ENCODE peak calls at places on chromosomes 5 and 9, in seven cellular contexts. O, I, C, X, F, U and W are unnamed samples.

GRCh38 chr5:110258460-110258859 is 468.0 kb downstream of the TMEM232 start:
- DNase-seq in U (no peak), I (peak), F (peak), C (no peak), O (no peak), X (no peak), W (no peak)

GRCh38 chr9:114733814-114734213 is 51.8 kb upstream of the TEX48 start:
- DNase-seq in F (no peak), C (no peak), U (no peak), O (no peak), X (no peak), I (no peak), W (no peak)

GRCh38 chr5:177113566-177114424 is 19.8 kb upstream of the NSD1 start:
- DNase-seq in U (peak), X (peak), O (peak), I (peak), F (no peak), C (peak), W (peak)

GRCh38 chr5:81785311-81785710 is 34.4 kb upstream of the SSBP2 start:
- DNase-seq in O (no peak), F (no peak), U (no peak), C (no peak), I (no peak), X (no peak), W (no peak)

GRCh38 chr9:104494808-104495207 is 9.3 kb upstream of the OR13F1 start:
- DNase-seq in U (no peak), O (no peak), C (no peak), I (no peak), F (no peak), X (no peak), W (no peak)

GRCh38 chr9:88396836-88397577 is 8.8 kb downstream of the SPIN1 start:
- DNase-seq in U (no peak), I (no peak), X (peak), O (no peak), F (no peak), C (no peak), W (no peak)

GRCh38 chr5:155098433-155098832 is 84.9 kb downstream of the KIF4B start:
- DNase-seq in O (no peak), I (no peak), U (no peak), C (no peak), F (no peak), X (no peak), W (no peak)

GRCh38 chr9:72592501-72593403 is 71.3 kb downstream of the TMC1 start:
- DNase-seq in C (peak), X (peak), I (peak), U (no peak), O (peak), F (no peak), W (peak)

GRCh38 chr9:137163101-137163661 is 6.7 kb downstream of the LRRC26 start:
- DNase-seq in X (peak), I (no peak), F (no peak), C (no peak), O (no peak), U (no peak), W (no peak)

GRCh38 chr9:137161558-137162483 is 8.0 kb downstream of the LRRC26 start:
- DNase-seq in U (no peak), C (no peak), I (no peak), O (no peak), F (no peak), X (peak), W (no peak)

GRCh38 chr9:137163805-137164204 is 6.0 kb downstream of the LRRC26 start:
- DNase-seq in U (no peak), X (no peak), C (no peak), F (no peak), I (no peak), O (no peak), W (no peak)

GRCh38 chr9:137160716-137161557 is 8.9 kb downstream of the LRRC26 start:
- DNase-seq in I (no peak), O (no peak), F (no peak), X (peak), C (no peak), U (no peak), W (no peak)

GRCh38 chr9:137162505-137163100 is 7.2 kb downstream of the LRRC26 start:
- DNase-seq in I (no peak), F (no peak), X (peak), U (no peak), C (no peak), O (no peak), W (no peak)
- TF ChIP-seq CTCF in I (no peak), F (no peak), X (peak), U (no peak), C (no peak), O (no peak), W (no peak)

DNA sequence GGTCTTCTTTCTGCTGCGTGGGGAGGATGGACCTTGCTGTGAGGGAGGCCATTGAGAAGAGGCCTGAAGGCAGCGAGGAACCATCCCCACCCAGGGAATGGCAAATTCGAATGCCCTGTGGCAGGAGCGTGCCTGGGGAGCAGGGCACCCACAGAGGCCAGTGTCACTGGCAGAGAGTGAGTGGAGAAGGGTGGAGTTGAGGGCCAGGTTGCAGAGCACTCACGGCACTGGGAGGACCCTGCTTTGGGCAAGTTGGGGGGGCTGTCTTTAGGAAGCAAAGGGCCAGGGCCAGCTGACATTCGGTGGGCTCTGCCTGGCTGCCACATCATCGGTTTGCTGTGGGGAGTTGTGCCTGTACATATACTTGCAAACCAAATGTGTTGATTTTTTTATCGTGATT is 47.2 kb downstream of the SYK start:
- DNase-seq in O (no peak), X (no peak), I (no peak), C (no peak), U (peak), F (no peak), W (no peak)
- TF ChIP-seq CTCF in O (no peak), X (no peak), I (no peak), C (no peak), U (no peak), F (no peak), W (no peak)

GRCh38 chr9:96086936-96087582 is 211.6 kb downstream of the ERCC6L2 start:
- DNase-seq in C (no peak), X (no peak), U (peak), I (no peak), O (no peak), F (no peak), W (no peak)

GRCh38 chr9:96089425-96089824 is 212.6 kb downstream of the HSD17B3 start:
- DNase-seq in C (no peak), X (no peak), I (no peak), F (no peak), O (no peak), U (no peak), W (no peak)

GRCh38 chr9:96085536-96086143 is 210.1 kb downstream of the ERCC6L2 start:
- DNase-seq in O (no peak), F (no peak), I (no peak), X (no peak), U (peak), C (no peak), W (no peak)

GRCh38 chr9:96087669-96088299 is 212.3 kb downstream of the ERCC6L2 start:
- DNase-seq in O (no peak), U (peak), X (no peak), C (no peak), I (no peak), F (no peak), W (no peak)

DNA sequence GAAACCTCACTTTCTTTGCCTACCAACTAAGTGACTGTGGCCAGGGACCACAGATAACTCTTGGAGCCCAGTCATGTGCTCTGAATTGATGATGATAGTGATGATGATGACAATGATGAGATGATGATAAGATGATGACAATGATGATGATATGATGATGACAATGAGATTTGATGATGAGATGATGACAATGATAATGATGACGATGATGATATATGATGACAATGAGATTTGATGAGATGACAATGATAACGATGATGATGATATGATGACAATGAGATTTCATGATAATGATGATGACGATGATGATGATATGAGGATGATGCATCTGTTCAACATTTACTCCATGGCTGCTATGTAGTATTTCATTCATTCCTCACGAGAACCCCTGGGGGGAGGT is 213.0 kb downstream of the ERCC6L2 start:
- DNase-seq in X (no peak), U (no peak), C (no peak), F (no peak), O (no peak), I (no peak), W (no peak)
- TF ChIP-seq CTCF in X (no peak), U (no peak), C (no peak), F (no peak), O (no peak), I (no peak), W (no peak)

DNA sequence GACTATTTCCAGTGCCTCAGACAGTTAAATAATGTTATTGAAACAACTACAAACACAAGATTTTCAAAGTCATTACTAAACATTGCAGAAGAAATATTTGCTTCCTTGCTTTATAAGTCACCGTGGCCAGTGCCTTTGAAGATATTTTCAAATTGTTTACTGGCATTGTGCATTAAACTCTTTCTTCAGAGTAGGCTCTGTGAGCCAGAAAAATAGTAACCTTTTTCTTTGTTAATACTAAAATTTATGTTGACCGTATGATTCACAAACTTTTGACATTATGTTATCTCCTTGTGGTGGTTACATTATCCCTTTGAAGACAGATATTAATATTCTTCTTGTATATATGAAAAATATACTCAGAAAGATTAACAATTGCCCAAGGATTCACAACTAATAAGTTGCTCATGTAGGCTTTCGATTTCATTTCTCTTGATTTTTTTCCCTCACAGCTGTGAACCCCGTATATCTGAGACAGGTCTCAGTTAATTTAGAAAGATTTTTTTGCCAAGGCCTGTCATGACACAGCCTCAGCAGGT is 140.1 kb downstream of the NR3C1 start:
- DNase-seq in X (no peak), U (no peak), I (no peak), F (no peak), O (no peak), C (no peak), W (no peak)
- TF ChIP-seq CTCF in X (no peak), U (no peak), I (no peak), F (no peak), O (no peak), C (no peak), W (no peak)